ENCODE peak calls at places on chromosomes 7 and 10, in six cellular contexts. One of them, this sample, is unnamed.

GRCh38 chr7:104264281-104264680 is 56.5 kb upstream of the ORC5 start:
- DNase-seq in stimulated activated CD8-positive, alpha-beta memory T cell treated with anti-CD3 and anti-CD28 coated beads, Interleukin-7, amount 100 ng/mL, for 4 hours: no peak
- DNase-seq in GM04503: no peak
- DNase-seq in amniotic stem cell: no peak
- DNase-seq in A549: no peak
- DNase-seq in Calu3: peak
- DNase-seq in this sample: no peak

GRCh38 chr10:49414496-49414895 is 18.6 kb upstream of the DRGX start:
- DNase-seq in stimulated activated CD8-positive, alpha-beta memory T cell treated with anti-CD3 and anti-CD28 coated beads, Interleukin-7, amount 100 ng/mL, for 4 hours: no peak
- DNase-seq in GM04503: no peak
- DNase-seq in amniotic stem cell: no peak
- DNase-seq in A549: no peak
- DNase-seq in Calu3: no peak
- DNase-seq in this sample: no peak

GRCh38 chr10:123451607-123452245 is 214.4 kb upstream of the GPR26 start:
- DNase-seq in stimulated activated CD8-positive, alpha-beta memory T cell treated with anti-CD3 and anti-CD28 coated beads, Interleukin-7, amount 100 ng/mL, for 4 hours: no peak
- DNase-seq in GM04503: no peak
- DNase-seq in amniotic stem cell: no peak
- DNase-seq in A549: peak
- DNase-seq in Calu3: peak
- DNase-seq in this sample: peak

GRCh38 chr10:93745411-93746065 is 12.2 kb upstream of the LGI1 start:
- DNase-seq in stimulated activated CD8-positive, alpha-beta memory T cell treated with anti-CD3 and anti-CD28 coated beads, Interleukin-7, amount 100 ng/mL, for 4 hours: no peak
- DNase-seq in GM04503: no peak
- DNase-seq in amniotic stem cell: peak
- DNase-seq in A549: peak
- DNase-seq in Calu3: no peak
- DNase-seq in this sample: no peak

GRCh38 chr7:2205036-2205780 is 27.5 kb downstream of the MAD1L1 start:
- DNase-seq in stimulated activated CD8-positive, alpha-beta memory T cell treated with anti-CD3 and anti-CD28 coated beads, Interleukin-7, amount 100 ng/mL, for 4 hours: no peak
- DNase-seq in GM04503: no peak
- DNase-seq in amniotic stem cell: no peak
- DNase-seq in A549: no peak
- DNase-seq in Calu3: no peak
- DNase-seq in this sample: no peak

GRCh38 chr7:66883716-66884115 is 37.3 kb upstream of the TMEM248 start:
- DNase-seq in stimulated activated CD8-positive, alpha-beta memory T cell treated with anti-CD3 and anti-CD28 coated beads, Interleukin-7, amount 100 ng/mL, for 4 hours: no peak
- DNase-seq in GM04503: no peak
- DNase-seq in amniotic stem cell: no peak
- DNase-seq in A549: no peak
- DNase-seq in Calu3: no peak
- DNase-seq in this sample: no peak

GRCh38 chr10:22433875-22434274 is 88.6 kb downstream of the SPAG6 start:
- DNase-seq in stimulated activated CD8-positive, alpha-beta memory T cell treated with anti-CD3 and anti-CD28 coated beads, Interleukin-7, amount 100 ng/mL, for 4 hours: no peak
- DNase-seq in GM04503: peak
- DNase-seq in amniotic stem cell: peak
- DNase-seq in A549: peak
- DNase-seq in Calu3: no peak
- DNase-seq in this sample: no peak

GRCh38 chr10:132574783-132575319 is 37.3 kb downstream of the INPP5A start:
- DNase-seq in stimulated activated CD8-positive, alpha-beta memory T cell treated with anti-CD3 and anti-CD28 coated beads, Interleukin-7, amount 100 ng/mL, for 4 hours: no peak
- DNase-seq in GM04503: no peak
- DNase-seq in amniotic stem cell: no peak
- DNase-seq in A549: no peak
- DNase-seq in Calu3: peak
- DNase-seq in this sample: no peak

GRCh38 chr7:135447783-135448182 is 62.1 kb downstream of the CNOT4 start:
- DNase-seq in stimulated activated CD8-positive, alpha-beta memory T cell treated with anti-CD3 and anti-CD28 coated beads, Interleukin-7, amount 100 ng/mL, for 4 hours: no peak
- DNase-seq in GM04503: no peak
- DNase-seq in amniotic stem cell: no peak
- DNase-seq in A549: no peak
- DNase-seq in Calu3: no peak
- DNase-seq in this sample: no peak

GRCh38 chr7:256981-257646 is 32.9 kb upstream of the FOXL3 start:
- DNase-seq in stimulated activated CD8-positive, alpha-beta memory T cell treated with anti-CD3 and anti-CD28 coated beads, Interleukin-7, amount 100 ng/mL, for 4 hours: no peak
- DNase-seq in GM04503: no peak
- DNase-seq in amniotic stem cell: no peak
- DNase-seq in A549: no peak
- DNase-seq in Calu3: no peak
- DNase-seq in this sample: no peak

GRCh38 chr10:58662314-58662713 is 149.6 kb downstream of the BICC1 start:
- DNase-seq in stimulated activated CD8-positive, alpha-beta memory T cell treated with anti-CD3 and anti-CD28 coated beads, Interleukin-7, amount 100 ng/mL, for 4 hours: no peak
- DNase-seq in GM04503: peak
- DNase-seq in amniotic stem cell: peak
- DNase-seq in A549: peak
- DNase-seq in Calu3: peak
- DNase-seq in this sample: no peak

GRCh38 chr7:27116962-27117686 is 13.4 kb downstream of the HOXA4 start:
- DNase-seq in stimulated activated CD8-positive, alpha-beta memory T cell treated with anti-CD3 and anti-CD28 coated beads, Interleukin-7, amount 100 ng/mL, for 4 hours: no peak
- DNase-seq in GM04503: no peak
- DNase-seq in amniotic stem cell: no peak
- DNase-seq in A549: no peak
- DNase-seq in Calu3: no peak
- DNase-seq in this sample: no peak

GRCh38 chr7:42617071-42617705 is 294.7 kb downstream of the C7orf25 start:
- DNase-seq in stimulated activated CD8-positive, alpha-beta memory T cell treated with anti-CD3 and anti-CD28 coated beads, Interleukin-7, amount 100 ng/mL, for 4 hours: no peak
- DNase-seq in GM04503: no peak
- DNase-seq in amniotic stem cell: no peak
- DNase-seq in A549: no peak
- DNase-seq in Calu3: no peak
- DNase-seq in this sample: no peak

GRCh38 chr10:66292456-66292855 is 633.4 kb upstream of the LRRTM3 start:
- DNase-seq in stimulated activated CD8-positive, alpha-beta memory T cell treated with anti-CD3 and anti-CD28 coated beads, Interleukin-7, amount 100 ng/mL, for 4 hours: no peak
- DNase-seq in GM04503: no peak
- DNase-seq in amniotic stem cell: no peak
- DNase-seq in A549: no peak
- DNase-seq in Calu3: no peak
- DNase-seq in this sample: no peak

GRCh38 chr10:14751576-14752330 is 22.9 kb downstream of the FAM107B start:
- DNase-seq in stimulated activated CD8-positive, alpha-beta memory T cell treated with anti-CD3 and anti-CD28 coated beads, Interleukin-7, amount 100 ng/mL, for 4 hours: no peak
- DNase-seq in GM04503: peak
- DNase-seq in amniotic stem cell: no peak
- DNase-seq in A549: no peak
- DNase-seq in Calu3: no peak
- DNase-seq in this sample: no peak

GRCh38 chr10:33241351-33241750 is 93.1 kb downstream of the NRP1 start:
- DNase-seq in stimulated activated CD8-positive, alpha-beta memory T cell treated with anti-CD3 and anti-CD28 coated beads, Interleukin-7, amount 100 ng/mL, for 4 hours: no peak
- DNase-seq in GM04503: peak
- DNase-seq in amniotic stem cell: no peak
- DNase-seq in A549: no peak
- DNase-seq in Calu3: no peak
- DNase-seq in this sample: no peak

GRCh38 chr10:33327750-33328149 is 6.7 kb downstream of the NRP1 start:
- DNase-seq in stimulated activated CD8-positive, alpha-beta memory T cell treated with anti-CD3 and anti-CD28 coated beads, Interleukin-7, amount 100 ng/mL, for 4 hours: no peak
- DNase-seq in GM04503: no peak
- DNase-seq in amniotic stem cell: no peak
- DNase-seq in A549: no peak
- DNase-seq in Calu3: no peak
- DNase-seq in this sample: no peak

GRCh38 chr10:132707776-132708171 is 78.2 kb downstream of the NKX6-2 start:
- DNase-seq in stimulated activated CD8-positive, alpha-beta memory T cell treated with anti-CD3 and anti-CD28 coated beads, Interleukin-7, amount 100 ng/mL, for 4 hours: no peak
- DNase-seq in GM04503: no peak
- DNase-seq in amniotic stem cell: no peak
- DNase-seq in A549: no peak
- DNase-seq in Calu3: no peak
- DNase-seq in this sample: no peak

GRCh38 chr7:130959743-130960207 is 225.8 kb upstream of the KLF14 start:
- DNase-seq in stimulated activated CD8-positive, alpha-beta memory T cell treated with anti-CD3 and anti-CD28 coated beads, Interleukin-7, amount 100 ng/mL, for 4 hours: no peak
- DNase-seq in GM04503: peak
- DNase-seq in amniotic stem cell: peak
- DNase-seq in A549: peak
- DNase-seq in Calu3: peak
- DNase-seq in this sample: no peak

GRCh38 chr10:24255907-24256306 is 47.0 kb downstream of the KIAA1217 start:
- DNase-seq in stimulated activated CD8-positive, alpha-beta memory T cell treated with anti-CD3 and anti-CD28 coated beads, Interleukin-7, amount 100 ng/mL, for 4 hours: no peak
- DNase-seq in GM04503: no peak
- DNase-seq in amniotic stem cell: no peak
- DNase-seq in A549: no peak
- DNase-seq in Calu3: no peak
- DNase-seq in this sample: no peak

GRCh38 chr10:124650263-124650662 is 93.9 kb downstream of the FAM53B start:
- DNase-seq in stimulated activated CD8-positive, alpha-beta memory T cell treated with anti-CD3 and anti-CD28 coated beads, Interleukin-7, amount 100 ng/mL, for 4 hours: no peak
- DNase-seq in GM04503: no peak
- DNase-seq in amniotic stem cell: no peak
- DNase-seq in A549: no peak
- DNase-seq in Calu3: no peak
- DNase-seq in this sample: no peak

GRCh38 chr7:54904986-54905385 is 113.8 kb upstream of the EGFR start:
- DNase-seq in stimulated activated CD8-positive, alpha-beta memory T cell treated with anti-CD3 and anti-CD28 coated beads, Interleukin-7, amount 100 ng/mL, for 4 hours: no peak
- DNase-seq in GM04503: no peak
- DNase-seq in amniotic stem cell: no peak
- DNase-seq in A549: no peak
- DNase-seq in Calu3: no peak
- DNase-seq in this sample: no peak

GRCh38 chr7:144969787-144970186 is 133.9 kb upstream of the TPK1 start:
- DNase-seq in stimulated activated CD8-positive, alpha-beta memory T cell treated with anti-CD3 and anti-CD28 coated beads, Interleukin-7, amount 100 ng/mL, for 4 hours: no peak
- DNase-seq in GM04503: no peak
- DNase-seq in amniotic stem cell: no peak
- DNase-seq in A549: no peak
- DNase-seq in Calu3: no peak
- DNase-seq in this sample: no peak

GRCh38 chr7:22319424-22320403 is 37.2 kb downstream of the RAPGEF5 start:
- DNase-seq in stimulated activated CD8-positive, alpha-beta memory T cell treated with anti-CD3 and anti-CD28 coated beads, Interleukin-7, amount 100 ng/mL, for 4 hours: no peak
- DNase-seq in GM04503: no peak
- DNase-seq in amniotic stem cell: no peak
- DNase-seq in A549: no peak
- DNase-seq in Calu3: no peak
- DNase-seq in this sample: no peak

GRCh38 chr7:39811161-39811614 is 138.9 kb upstream of the CDK13 start:
- DNase-seq in stimulated activated CD8-positive, alpha-beta memory T cell treated with anti-CD3 and anti-CD28 coated beads, Interleukin-7, amount 100 ng/mL, for 4 hours: no peak
- DNase-seq in GM04503: peak
- DNase-seq in amniotic stem cell: no peak
- DNase-seq in A549: no peak
- DNase-seq in Calu3: no peak
- DNase-seq in this sample: no peak

GRCh38 chr10:55163388-55163972 is 362.4 kb upstream of the PCDH15 start:
- DNase-seq in stimulated activated CD8-positive, alpha-beta memory T cell treated with anti-CD3 and anti-CD28 coated beads, Interleukin-7, amount 100 ng/mL, for 4 hours: no peak
- DNase-seq in GM04503: no peak
- DNase-seq in amniotic stem cell: no peak
- DNase-seq in A549: no peak
- DNase-seq in Calu3: no peak
- DNase-seq in this sample: no peak

GRCh38 chr10:5040781-5041470 is 37.3 kb upstream of the AKR1C2 start:
- DNase-seq in stimulated activated CD8-positive, alpha-beta memory T cell treated with anti-CD3 and anti-CD28 coated beads, Interleukin-7, amount 100 ng/mL, for 4 hours: no peak
- DNase-seq in GM04503: no peak
- DNase-seq in amniotic stem cell: no peak
- DNase-seq in A549: no peak
- DNase-seq in Calu3: no peak
- DNase-seq in this sample: no peak

GRCh38 chr7:132138817-132139216 is 437.5 kb downstream of the PLXNA4 start:
- DNase-seq in stimulated activated CD8-positive, alpha-beta memory T cell treated with anti-CD3 and anti-CD28 coated beads, Interleukin-7, amount 100 ng/mL, for 4 hours: no peak
- DNase-seq in GM04503: no peak
- DNase-seq in amniotic stem cell: no peak
- DNase-seq in A549: peak
- DNase-seq in Calu3: peak
- DNase-seq in this sample: no peak

GRCh38 chr10:35412900-35413491 is 76.7 kb downstream of the CCNY start:
- DNase-seq in stimulated activated CD8-positive, alpha-beta memory T cell treated with anti-CD3 and anti-CD28 coated beads, Interleukin-7, amount 100 ng/mL, for 4 hours: no peak
- DNase-seq in GM04503: no peak
- DNase-seq in amniotic stem cell: no peak
- DNase-seq in A549: no peak
- DNase-seq in Calu3: no peak
- DNase-seq in this sample: no peak

GRCh38 chr7:1246170-1246870 is 13.6 kb downstream of the UNCX start:
- DNase-seq in stimulated activated CD8-positive, alpha-beta memory T cell treated with anti-CD3 and anti-CD28 coated beads, Interleukin-7, amount 100 ng/mL, for 4 hours: no peak
- DNase-seq in GM04503: no peak
- DNase-seq in amniotic stem cell: no peak
- DNase-seq in A549: no peak
- DNase-seq in Calu3: no peak
- DNase-seq in this sample: no peak

GRCh38 chr7:7534031-7534430 is 1.6 kb downstream of the COL28A1 start:
- DNase-seq in stimulated activated CD8-positive, alpha-beta memory T cell treated with anti-CD3 and anti-CD28 coated beads, Interleukin-7, amount 100 ng/mL, for 4 hours: no peak
- DNase-seq in GM04503: no peak
- DNase-seq in amniotic stem cell: no peak
- DNase-seq in A549: no peak
- DNase-seq in Calu3: no peak
- DNase-seq in this sample: no peak

GRCh38 chr7:45001138-45001694 is 1.2 kb downstream of the CCM2 start:
- DNase-seq in stimulated activated CD8-positive, alpha-beta memory T cell treated with anti-CD3 and anti-CD28 coated beads, Interleukin-7, amount 100 ng/mL, for 4 hours: peak
- DNase-seq in GM04503: no peak
- DNase-seq in amniotic stem cell: no peak
- DNase-seq in A549: no peak
- DNase-seq in Calu3: peak
- DNase-seq in this sample: no peak

GRCh38 chr7:43753843-43754242 is 4.6 kb upstream of the BLVRA start:
- DNase-seq in stimulated activated CD8-positive, alpha-beta memory T cell treated with anti-CD3 and anti-CD28 coated beads, Interleukin-7, amount 100 ng/mL, for 4 hours: no peak
- DNase-seq in GM04503: no peak
- DNase-seq in amniotic stem cell: no peak
- DNase-seq in A549: no peak
- DNase-seq in Calu3: no peak
- DNase-seq in this sample: no peak

GRCh38 chr10:6493521-6494451 is 86.3 kb downstream of the PRKCQ start:
- DNase-seq in stimulated activated CD8-positive, alpha-beta memory T cell treated with anti-CD3 and anti-CD28 coated beads, Interleukin-7, amount 100 ng/mL, for 4 hours: no peak
- DNase-seq in GM04503: no peak
- DNase-seq in amniotic stem cell: no peak
- DNase-seq in A549: no peak
- DNase-seq in Calu3: no peak
- DNase-seq in this sample: no peak

GRCh38 chr7:19119901-19120486 is 2.6 kb upstream of the TWIST1 start:
- DNase-seq in stimulated activated CD8-positive, alpha-beta memory T cell treated with anti-CD3 and anti-CD28 coated beads, Interleukin-7, amount 100 ng/mL, for 4 hours: no peak
- DNase-seq in GM04503: peak
- DNase-seq in amniotic stem cell: no peak
- DNase-seq in A549: no peak
- DNase-seq in Calu3: no peak
- DNase-seq in this sample: no peak

GRCh38 chr10:91194497-91195179 is 25.8 kb upstream of the PCGF5 start:
- DNase-seq in stimulated activated CD8-positive, alpha-beta memory T cell treated with anti-CD3 and anti-CD28 coated beads, Interleukin-7, amount 100 ng/mL, for 4 hours: no peak
- DNase-seq in GM04503: no peak
- DNase-seq in amniotic stem cell: no peak
- DNase-seq in A549: no peak
- DNase-seq in Calu3: no peak
- DNase-seq in this sample: no peak

GRCh38 chr7:90347759-90348158 is 1.2 kb downstream of the GTPBP10 start:
- DNase-seq in stimulated activated CD8-positive, alpha-beta memory T cell treated with anti-CD3 and anti-CD28 coated beads, Interleukin-7, amount 100 ng/mL, for 4 hours: no peak
- DNase-seq in GM04503: no peak
- DNase-seq in amniotic stem cell: no peak
- DNase-seq in A549: no peak
- DNase-seq in Calu3: no peak
- DNase-seq in this sample: no peak

GRCh38 chr7:138645284-138645683 is 55.9 kb downstream of the SVOPL start:
- DNase-seq in stimulated activated CD8-positive, alpha-beta memory T cell treated with anti-CD3 and anti-CD28 coated beads, Interleukin-7, amount 100 ng/mL, for 4 hours: no peak
- DNase-seq in GM04503: no peak
- DNase-seq in amniotic stem cell: no peak
- DNase-seq in A549: peak
- DNase-seq in Calu3: no peak
- DNase-seq in this sample: peak

GRCh38 chr7:42476255-42476654 is 239.2 kb upstream of the GLI3 start:
- DNase-seq in stimulated activated CD8-positive, alpha-beta memory T cell treated with anti-CD3 and anti-CD28 coated beads, Interleukin-7, amount 100 ng/mL, for 4 hours: no peak
- DNase-seq in GM04503: no peak
- DNase-seq in amniotic stem cell: no peak
- DNase-seq in A549: no peak
- DNase-seq in Calu3: no peak
- DNase-seq in this sample: no peak